ENCODE peak calls at places on chromosomes 11 and 22, in eight cellular contexts. M is stimulated activated CD4-positive, alpha-beta T cell treated with anti-CD3 and anti-CD28 coated beads, TNF-alpha, amount 100 ng/mL, for 24 hours; F is astrocyte; E is anterior cingulate cortex; R is CD8-positive, alpha-beta T cell; W is MCF 10A; T is stimulated activated CD8-positive, alpha-beta memory T cell treated with anti-CD3 and anti-CD28 coated beads, Interleukin-4, amount 100 ng/mL, for 1 hour; I is naive thymus-derived CD4-positive, alpha-beta T cell. D is an unnamed sample.
A peak's percentile ranks its signal among the peaks of the same experiment; 100 is the strongest.

GRCh38 chr22:50506611-50507420 is 686 bp downstream of the LMF2 start:
- DNase-seq in I (no peak), T (no peak), W (peak; percentile 18), F (no peak), R (no peak), M (no peak), E (no peak), D (no peak)

GRCh38 chr11:72239849-72240460 is 4.0 kb downstream of the PHOX2A start:
- DNase-seq in W (no peak), M (no peak), E (no peak), T (no peak), I (no peak), R (no peak), F (no peak), D (no peak)

GRCh38 chr22:30344447-30345200 is 12.1 kb downstream of the SF3A1 start:
- DNase-seq in W (no peak), F (no peak), R (no peak), E (no peak), M (no peak), I (no peak), T (no peak), D (no peak)

GRCh38 chr11:62013266-62014157 is 46.1 kb upstream of the FTH1 start:
- DNase-seq in M (no peak), F (no peak), E (no peak), I (no peak), W (peak; percentile 96), R (no peak), T (no peak), D (no peak)

GRCh38 chr11:8102296-8102915 is 21.4 kb downstream of the TUB start:
- DNase-seq in W (no peak), F (no peak), M (no peak), T (no peak), R (no peak), I (no peak), E (no peak), D (no peak)

GRCh38 chr22:46866591-46866990 is 104.1 kb downstream of the TBC1D22A start:
- DNase-seq in E (no peak), F (peak; percentile 93), T (no peak), W (peak; percentile 57), M (no peak), R (no peak), I (no peak), D (no peak)

GRCh38 chr11:115676206-115676605 is 172.0 kb upstream of the CADM1 start:
- DNase-seq in M (no peak), T (no peak), R (no peak), W (no peak), E (no peak), F (no peak), I (no peak), D (no peak)

GRCh38 chr11:76606102-76606793 is 64.3 kb downstream of the LRRC32 start:
- DNase-seq in M (no peak), T (no peak), I (no peak), R (no peak), W (no peak), E (no peak), F (no peak), D (no peak)

GRCh38 chr11:58927393-58928081 is 11.8 kb upstream of the GLYATL1 start:
- DNase-seq in M (no peak), T (no peak), W (no peak), F (peak; percentile 52), E (peak; percentile 2), I (peak; percentile 39), R (no peak), D (no peak)

D was measured in dorsolateral prefrontal cortex.